ENCODE peak calls at places on chromosomes 12 and 14, in nine cellular contexts. One of them, this sample, is unnamed.

GRCh38 chr12:22459872-22460490 is 84.4 kb downstream of the C2CD5 start:
- DNase-seq in fibroblast of lung: peak
- DNase-seq in CD8-positive, alpha-beta memory T cell: peak
- DNase-seq in substantia nigra: no peak
- DNase-seq in psoas muscle: no peak
- DNase-seq in CD4-positive, alpha-beta memory T cell: peak
- DNase-seq in lung: no peak
- DNase-seq in CD4-positive, alpha-beta T cell: no peak
- DNase-seq in uterus: no peak
- DNase-seq in this sample: no peak

GRCh38 chr14:23861666-23862065 is 91.9 kb upstream of the DHRS4 start:
- DNase-seq in lung: peak
- DNase-seq in CD4-positive, alpha-beta T cell: no peak
- DNase-seq in CD4-positive, alpha-beta memory T cell: no peak
- DNase-seq in fibroblast of lung: peak
- DNase-seq in substantia nigra: no peak
- DNase-seq in uterus: no peak
- DNase-seq in CD8-positive, alpha-beta memory T cell: no peak
- DNase-seq in psoas muscle: no peak
- DNase-seq in this sample: no peak

GRCh38 chr14:103444837-103445524 is 59.8 kb downstream of the MARK3 start:
- DNase-seq in lung: no peak
- DNase-seq in substantia nigra: no peak
- DNase-seq in CD4-positive, alpha-beta T cell: no peak
- DNase-seq in psoas muscle: no peak
- DNase-seq in CD8-positive, alpha-beta memory T cell: no peak
- DNase-seq in CD4-positive, alpha-beta memory T cell: no peak
- DNase-seq in uterus: no peak
- DNase-seq in fibroblast of lung: peak
- DNase-seq in this sample: no peak

GRCh38 chr14:21454843-21455550 is 926 bp downstream of the CHD8 start:
- DNase-seq in CD4-positive, alpha-beta T cell: no peak
- DNase-seq in CD4-positive, alpha-beta memory T cell: peak
- DNase-seq in psoas muscle: no peak
- DNase-seq in CD8-positive, alpha-beta memory T cell: no peak
- DNase-seq in substantia nigra: no peak
- DNase-seq in fibroblast of lung: no peak
- DNase-seq in uterus: no peak
- DNase-seq in lung: no peak
- DNase-seq in this sample: no peak

GRCh38 chr12:102067574-102068258 is 5.9 kb upstream of the WASHC3 start:
- DNase-seq in CD8-positive, alpha-beta memory T cell: no peak
- DNase-seq in substantia nigra: no peak
- DNase-seq in psoas muscle: no peak
- DNase-seq in uterus: peak
- DNase-seq in fibroblast of lung: peak
- DNase-seq in CD4-positive, alpha-beta T cell: no peak
- DNase-seq in lung: no peak
- DNase-seq in CD4-positive, alpha-beta memory T cell: no peak
- DNase-seq in this sample: no peak

GRCh38 chr12:77324416-77324762 is 259.0 kb upstream of the E2F7 start:
- DNase-seq in CD4-positive, alpha-beta memory T cell: no peak
- DNase-seq in lung: no peak
- DNase-seq in psoas muscle: no peak
- DNase-seq in uterus: no peak
- DNase-seq in CD4-positive, alpha-beta T cell: no peak
- DNase-seq in substantia nigra: no peak
- DNase-seq in CD8-positive, alpha-beta memory T cell: no peak
- DNase-seq in fibroblast of lung: peak
- DNase-seq in this sample: no peak

GRCh38 chr12:99390707-99391106 is 256.8 kb upstream of the GARIN6 start:
- DNase-seq in CD4-positive, alpha-beta T cell: no peak
- DNase-seq in psoas muscle: peak
- DNase-seq in CD8-positive, alpha-beta memory T cell: no peak
- DNase-seq in substantia nigra: peak
- DNase-seq in lung: no peak
- DNase-seq in fibroblast of lung: no peak
- DNase-seq in CD4-positive, alpha-beta memory T cell: no peak
- DNase-seq in uterus: no peak
- DNase-seq in this sample: no peak

GRCh38 chr12:85531345-85531744 is 251.3 kb downstream of the ALX1 start:
- DNase-seq in CD4-positive, alpha-beta T cell: no peak
- DNase-seq in uterus: no peak
- DNase-seq in CD4-positive, alpha-beta memory T cell: no peak
- DNase-seq in substantia nigra: no peak
- DNase-seq in fibroblast of lung: no peak
- DNase-seq in CD8-positive, alpha-beta memory T cell: no peak
- DNase-seq in lung: no peak
- DNase-seq in psoas muscle: no peak
- DNase-seq in this sample: no peak

DNA sequence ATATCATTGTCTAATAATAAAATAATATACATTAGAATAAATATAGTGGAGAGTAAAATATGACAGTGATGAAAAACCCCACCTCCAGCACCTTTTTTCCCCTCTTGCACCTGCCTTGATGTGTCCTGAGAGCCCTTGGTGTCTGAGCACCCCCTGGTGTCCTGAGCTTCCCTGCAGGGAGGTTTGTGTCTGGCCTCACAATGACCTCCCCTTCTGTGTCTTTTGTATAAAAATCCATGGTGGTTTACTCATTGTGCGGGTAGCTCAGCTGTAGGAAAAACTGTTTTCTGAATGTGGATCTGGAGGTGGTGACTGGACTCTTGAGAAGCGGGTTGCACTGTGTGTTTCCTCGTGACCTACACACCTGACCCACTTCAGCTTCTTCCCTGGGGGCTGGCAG is 636.9 kb downstream of the TMEM121 start:
- DNase-seq in uterus: no peak
- DNase-seq in CD4-positive, alpha-beta memory T cell: no peak
- DNase-seq in CD8-positive, alpha-beta memory T cell: no peak
- DNase-seq in CD4-positive, alpha-beta T cell: no peak
- DNase-seq in psoas muscle: no peak
- DNase-seq in lung: no peak
- DNase-seq in substantia nigra: no peak
- DNase-seq in fibroblast of lung: no peak
- DNase-seq in this sample: no peak
- H3K27ac ChIP-seq in uterus: no peak
- H3K27ac ChIP-seq in CD4-positive, alpha-beta memory T cell: no peak
- H3K27ac ChIP-seq in CD8-positive, alpha-beta memory T cell: no peak
- H3K27ac ChIP-seq in CD4-positive, alpha-beta T cell: no peak
- H3K27ac ChIP-seq in psoas muscle: no peak
- H3K27ac ChIP-seq in lung: no peak
- H3K27ac ChIP-seq in substantia nigra: no peak
- H3K27ac ChIP-seq in fibroblast of lung: no peak
- H3K27ac ChIP-seq in this sample: no peak

GRCh38 chr14:100246136-100246535 is 7.2 kb downstream of the YY1 start:
- DNase-seq in lung: no peak
- DNase-seq in substantia nigra: no peak
- DNase-seq in uterus: no peak
- DNase-seq in CD4-positive, alpha-beta memory T cell: no peak
- DNase-seq in psoas muscle: no peak
- DNase-seq in CD8-positive, alpha-beta memory T cell: no peak
- DNase-seq in fibroblast of lung: no peak
- DNase-seq in CD4-positive, alpha-beta T cell: no peak
- DNase-seq in this sample: no peak
- H3K27ac ChIP-seq in lung: peak
- H3K27ac ChIP-seq in substantia nigra: no peak
- H3K27ac ChIP-seq in uterus: no peak
- H3K27ac ChIP-seq in CD4-positive, alpha-beta memory T cell: no peak
- H3K27ac ChIP-seq in psoas muscle: peak
- H3K27ac ChIP-seq in CD8-positive, alpha-beta memory T cell: no peak
- H3K27ac ChIP-seq in fibroblast of lung: peak
- H3K27ac ChIP-seq in CD4-positive, alpha-beta T cell: no peak
- H3K27ac ChIP-seq in this sample: no peak

DNA sequence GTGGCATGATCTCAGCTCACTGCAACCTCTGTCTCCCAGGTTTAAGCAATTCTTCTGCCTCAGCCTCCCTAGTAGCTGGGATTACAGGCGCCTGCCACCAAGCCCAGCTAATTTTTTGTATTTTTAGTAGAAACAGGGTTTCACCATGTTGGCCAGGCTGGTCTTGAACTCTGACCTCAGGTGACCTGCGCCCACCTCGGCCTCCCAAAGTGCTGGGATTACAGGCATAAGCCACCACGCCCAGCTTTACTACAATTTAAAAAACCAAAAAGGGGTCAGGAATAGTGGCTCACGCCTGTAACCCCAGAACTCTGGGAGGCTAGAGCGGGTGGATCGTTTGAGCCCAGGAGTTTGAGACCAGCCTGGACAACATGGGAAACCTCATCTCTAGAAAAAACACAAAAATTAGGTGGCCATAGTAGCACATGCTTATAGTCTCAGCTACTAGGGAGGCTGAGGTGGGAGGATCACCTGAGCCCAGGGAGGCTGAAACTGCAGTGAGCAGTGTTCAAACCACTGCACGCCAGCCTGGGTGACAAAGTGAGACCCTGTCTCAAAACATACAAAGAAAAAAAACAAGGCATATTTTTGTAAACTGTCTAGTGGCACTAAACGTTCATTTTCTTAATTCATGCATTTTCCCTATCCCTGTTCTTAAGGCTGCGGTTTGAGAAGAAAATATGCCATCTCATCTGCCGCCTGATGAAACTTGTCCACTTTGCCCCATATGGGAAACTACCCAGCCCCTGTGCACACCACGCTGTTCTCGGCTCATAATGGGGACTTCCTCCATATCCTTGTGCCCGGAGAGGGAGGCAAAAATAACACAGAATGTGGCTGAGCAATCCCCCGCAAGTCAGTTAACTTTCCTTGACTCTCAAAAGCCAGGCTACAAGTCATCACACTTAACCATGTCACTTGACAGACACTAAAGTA is 4.3 kb downstream of the RILPL2 start:
- DNase-seq in psoas muscle: no peak
- DNase-seq in substantia nigra: no peak
- DNase-seq in uterus: no peak
- DNase-seq in CD4-positive, alpha-beta T cell: no peak
- DNase-seq in CD4-positive, alpha-beta memory T cell: no peak
- DNase-seq in lung: no peak
- DNase-seq in CD8-positive, alpha-beta memory T cell: no peak
- DNase-seq in fibroblast of lung: no peak
- DNase-seq in this sample: no peak
- H3K27ac ChIP-seq in psoas muscle: no peak
- H3K27ac ChIP-seq in substantia nigra: no peak
- H3K27ac ChIP-seq in uterus: no peak
- H3K27ac ChIP-seq in CD4-positive, alpha-beta T cell: peak
- H3K27ac ChIP-seq in CD4-positive, alpha-beta memory T cell: peak
- H3K27ac ChIP-seq in lung: peak
- H3K27ac ChIP-seq in CD8-positive, alpha-beta memory T cell: peak
- H3K27ac ChIP-seq in fibroblast of lung: no peak
- H3K27ac ChIP-seq in this sample: peak

GRCh38 chr12:122980192-122981035 is at the start of gene ARL6IP4:
- DNase-seq in CD4-positive, alpha-beta T cell: peak
- DNase-seq in psoas muscle: peak
- DNase-seq in fibroblast of lung: peak
- DNase-seq in uterus: no peak
- DNase-seq in substantia nigra: peak
- DNase-seq in CD8-positive, alpha-beta memory T cell: peak
- DNase-seq in CD4-positive, alpha-beta memory T cell: peak
- DNase-seq in lung: peak
- DNase-seq in this sample: no peak
- H3K27ac ChIP-seq in CD4-positive, alpha-beta T cell: peak
- H3K27ac ChIP-seq in psoas muscle: peak
- H3K27ac ChIP-seq in fibroblast of lung: peak
- H3K27ac ChIP-seq in uterus: peak
- H3K27ac ChIP-seq in substantia nigra: peak
- H3K27ac ChIP-seq in CD8-positive, alpha-beta memory T cell: peak
- H3K27ac ChIP-seq in CD4-positive, alpha-beta memory T cell: peak
- H3K27ac ChIP-seq in lung: peak
- H3K27ac ChIP-seq in this sample: peak